ENCODE peak calls at places on chromosome 4, in four cellular contexts. X is caudate nucleus; D is stimulated activated CD4-positive, alpha-beta T cell treated with anti-CD3 and anti-CD28 coated beads, Interleukin-15, amount 100 ng/mL, for 1 hour; O is AG08395. G is an unnamed sample.

GRCh38 chr4:26069218-26069617 is 155.2 kb downstream of the SMIM20 start:
- DNase-seq in X (no peak), D (no peak), O (no peak), G (peak; percentile 11)

GRCh38 chr4:10893417-10893816 is 208.8 kb upstream of the CLNK start:
- DNase-seq in O (no peak), X (no peak), D (no peak), G (no peak)

GRCh38 chr4:102713096-102713495 is 47.7 kb downstream of the MANBA start:
- DNase-seq in D (no peak), O (peak; percentile 59), X (no peak), G (peak; percentile 35)

GRCh38 chr4:168723020-168723419 is 226.2 kb downstream of the PALLD start:
- DNase-seq in O (peak; percentile 25), X (no peak), D (no peak), G (peak; percentile 45)

GRCh38 chr4:818106-818921 is 7.6 kb downstream of the CPLX1 start:
- DNase-seq in O (no peak), X (no peak), D (no peak), G (no peak)

GRCh38 chr4:98573791-98574190 is 84.6 kb downstream of the TSPAN5 start:
- DNase-seq in D (no peak), O (no peak), X (no peak), G (no peak)

GRCh38 chr4:153465922-153466636 is at the start of gene TMEM131L:
- DNase-seq in O (peak; percentile 82), D (peak; percentile 46), X (peak; percentile 35), G (peak; percentile 19)

GRCh38 chr4:123102897-123103489 is 180.6 kb upstream of the NUDT6 start:
- DNase-seq in O (peak; percentile 67), D (no peak), X (no peak), G (peak; percentile 46)

GRCh38 chr4:107721436-107722090 is 1.5 kb upstream of the PAPSS1 start:
- DNase-seq in X (no peak), D (no peak), O (no peak), G (no peak)

GRCh38 chr4:171846232-171846631 is 33.0 kb downstream of the GALNTL6 start:
- DNase-seq in X (no peak), D (no peak), O (peak; percentile 50), G (peak; percentile 28)

GRCh38 chr4:173529505-173530325 is at the start of gene HAND2:
- DNase-seq in O (peak; percentile 86), X (no peak), D (no peak), G (peak; percentile 73)

GRCh38 chr4:139227729-139228404 is 50.8 kb upstream of the ELF2 start:
- DNase-seq in X (no peak), O (no peak), D (no peak), G (no peak)

GRCh38 chr4:123606336-123606735 is 209.7 kb downstream of the SPRY1 start:
- DNase-seq in X (no peak), O (no peak), D (no peak), G (no peak)

GRCh38 chr4:91958651-91959050 is 345.1 kb upstream of the GRID2 start:
- DNase-seq in D (no peak), X (no peak), O (no peak), G (no peak)

G was measured in HFFc6.